ENCODE peak calls at places on chromosome 1, in five cellular contexts. I, N, O, Q and V are unnamed samples.
A peak's percentile ranks its signal among the peaks of the same experiment; 100 is the strongest.

GRCh38 chr1:57485643-57486042 is 61.8 kb upstream of the DAB1 start:
- DNase-seq in I (no peak), N (no peak), O (no peak), Q (no peak), V (no peak)

GRCh38 chr1:174884001-174884400 is 115.7 kb upstream of the CACYBP start:
- DNase-seq in I (no peak), N (no peak), O (no peak), Q (no peak), V (no peak)

GRCh38 chr1:221435510-221435909 is 306.4 kb downstream of the DUSP10 start:
- DNase-seq in I (no peak), N (no peak), O (peak; percentile 47), Q (no peak), V (no peak)

GRCh38 chr1:229620876-229621275 is 5.0 kb downstream of the TAF5L start:
- DNase-seq in I (no peak), N (no peak), O (no peak), Q (no peak), V (no peak)

GRCh38 chr1:36818771-36819170 is 215.5 kb downstream of the GRIK3 start:
- DNase-seq in I (no peak), N (no peak), O (no peak), Q (no peak), V (no peak)

GRCh38 chr1:80050523-80050922 is 1044.0 kb upstream of the ADGRL4 start:
- DNase-seq in I (no peak), N (no peak), O (no peak), Q (no peak), V (no peak)

GRCh38 chr1:7842517-7842916 is 10.3 kb downstream of the UTS2 start:
- DNase-seq in I (no peak), N (no peak), O (no peak), Q (no peak), V (no peak)

GRCh38 chr1:175493999-175494336 is 249.4 kb downstream of the TNR start:
- DNase-seq in I (no peak), N (no peak), O (no peak), Q (no peak), V (peak; percentile 21)

GRCh38 chr1:103517380-103518047 is 8.0 kb upstream of the RNPC3 start:
- DNase-seq in I (no peak), N (no peak), O (no peak), Q (no peak), V (no peak)